ENCODE peak calls at places on chromosomes 2 and 18, in nine cellular contexts. One of them, this sample, is unnamed.

GRCh38 chr2:19843992-19844515 is 57.7 kb downstream of the TTC32 start:
- DNase-seq in cardiac muscle cell: no peak
- DNase-seq in fibroblast of the aortic adventitia: no peak
- DNase-seq in adrenal gland: no peak
- DNase-seq in NB4: no peak
- DNase-seq in lower lobe of right lung: no peak
- DNase-seq in left lung: no peak
- DNase-seq in A549: no peak
- DNase-seq in chondrocyte: no peak
- DNase-seq in this sample: no peak

GRCh38 chr18:845152-845819 is 33.2 kb upstream of the YES1 start:
- DNase-seq in fibroblast of the aortic adventitia: peak
- DNase-seq in left lung: no peak
- DNase-seq in cardiac muscle cell: peak
- DNase-seq in lower lobe of right lung: no peak
- DNase-seq in NB4: no peak
- DNase-seq in A549: peak
- DNase-seq in adrenal gland: no peak
- DNase-seq in chondrocyte: no peak
- DNase-seq in this sample: no peak

GRCh38 chr2:109174214-109174613 is 45.2 kb downstream of the SH3RF3 start:
- DNase-seq in fibroblast of the aortic adventitia: peak
- DNase-seq in adrenal gland: no peak
- DNase-seq in cardiac muscle cell: no peak
- DNase-seq in left lung: no peak
- DNase-seq in NB4: no peak
- DNase-seq in lower lobe of right lung: no peak
- DNase-seq in A549: no peak
- DNase-seq in chondrocyte: no peak
- DNase-seq in this sample: no peak

GRCh38 chr2:36441816-36442215 is 86.2 kb downstream of the CRIM1 start:
- DNase-seq in cardiac muscle cell: peak
- DNase-seq in chondrocyte: no peak
- DNase-seq in A549: no peak
- DNase-seq in left lung: no peak
- DNase-seq in NB4: no peak
- DNase-seq in fibroblast of the aortic adventitia: peak
- DNase-seq in adrenal gland: no peak
- DNase-seq in lower lobe of right lung: no peak
- DNase-seq in this sample: no peak

GRCh38 chr2:134138115-134138514 is 115.8 kb upstream of the MGAT5 start:
- DNase-seq in adrenal gland: no peak
- DNase-seq in fibroblast of the aortic adventitia: peak
- DNase-seq in left lung: no peak
- DNase-seq in chondrocyte: no peak
- DNase-seq in lower lobe of right lung: no peak
- DNase-seq in cardiac muscle cell: no peak
- DNase-seq in A549: no peak
- DNase-seq in NB4: no peak
- DNase-seq in this sample: no peak

GRCh38 chr2:38634684-38635083 is 31.2 kb upstream of the GALM start:
- DNase-seq in cardiac muscle cell: no peak
- DNase-seq in NB4: peak
- DNase-seq in lower lobe of right lung: no peak
- DNase-seq in left lung: no peak
- DNase-seq in A549: no peak
- DNase-seq in adrenal gland: no peak
- DNase-seq in chondrocyte: no peak
- DNase-seq in fibroblast of the aortic adventitia: no peak
- DNase-seq in this sample: no peak

GRCh38 chr2:73877071-73877802 is 15.6 kb upstream of the ACTG2 start:
- DNase-seq in adrenal gland: no peak
- DNase-seq in A549: no peak
- DNase-seq in fibroblast of the aortic adventitia: no peak
- DNase-seq in left lung: no peak
- DNase-seq in lower lobe of right lung: no peak
- DNase-seq in cardiac muscle cell: no peak
- DNase-seq in chondrocyte: no peak
- DNase-seq in NB4: peak
- DNase-seq in this sample: no peak

GRCh38 chr2:176166260-176166659 is 9.2 kb downstream of the HOXD3 start:
- DNase-seq in chondrocyte: no peak
- DNase-seq in cardiac muscle cell: no peak
- DNase-seq in NB4: no peak
- DNase-seq in A549: no peak
- DNase-seq in fibroblast of the aortic adventitia: no peak
- DNase-seq in lower lobe of right lung: no peak
- DNase-seq in left lung: no peak
- DNase-seq in adrenal gland: no peak
- DNase-seq in this sample: no peak

GRCh38 chr2:17441055-17441771 is 77.0 kb downstream of the RAD51AP2 start:
- DNase-seq in lower lobe of right lung: no peak
- DNase-seq in fibroblast of the aortic adventitia: no peak
- DNase-seq in adrenal gland: no peak
- DNase-seq in left lung: no peak
- DNase-seq in NB4: no peak
- DNase-seq in A549: no peak
- DNase-seq in cardiac muscle cell: no peak
- DNase-seq in chondrocyte: no peak
- DNase-seq in this sample: no peak

GRCh38 chr2:25165992-25166618 is 2.3 kb downstream of the POMC start:
- DNase-seq in fibroblast of the aortic adventitia: no peak
- DNase-seq in NB4: peak
- DNase-seq in left lung: no peak
- DNase-seq in chondrocyte: no peak
- DNase-seq in adrenal gland: peak
- DNase-seq in lower lobe of right lung: no peak
- DNase-seq in cardiac muscle cell: peak
- DNase-seq in A549: peak
- DNase-seq in this sample: no peak

GRCh38 chr2:224056889-224057288 is 17.8 kb upstream of the SERPINE2 start:
- DNase-seq in A549: no peak
- DNase-seq in cardiac muscle cell: no peak
- DNase-seq in left lung: no peak
- DNase-seq in adrenal gland: no peak
- DNase-seq in lower lobe of right lung: no peak
- DNase-seq in chondrocyte: no peak
- DNase-seq in NB4: no peak
- DNase-seq in fibroblast of the aortic adventitia: no peak
- DNase-seq in this sample: no peak

GRCh38 chr2:109145286-109145685 is 16.3 kb downstream of the SH3RF3 start:
- DNase-seq in adrenal gland: no peak
- DNase-seq in A549: no peak
- DNase-seq in left lung: no peak
- DNase-seq in NB4: no peak
- DNase-seq in cardiac muscle cell: no peak
- DNase-seq in chondrocyte: no peak
- DNase-seq in lower lobe of right lung: no peak
- DNase-seq in fibroblast of the aortic adventitia: no peak
- DNase-seq in this sample: no peak

GRCh38 chr18:2480536-2480935 is 90.8 kb downstream of the METTL4 start:
- DNase-seq in left lung: no peak
- DNase-seq in cardiac muscle cell: no peak
- DNase-seq in lower lobe of right lung: no peak
- DNase-seq in A549: no peak
- DNase-seq in chondrocyte: no peak
- DNase-seq in NB4: no peak
- DNase-seq in fibroblast of the aortic adventitia: no peak
- DNase-seq in adrenal gland: no peak
- DNase-seq in this sample: no peak

GRCh38 chr2:152411154-152411553 is 76.2 kb downstream of the FMNL2 start:
- DNase-seq in cardiac muscle cell: no peak
- DNase-seq in left lung: no peak
- DNase-seq in NB4: peak
- DNase-seq in A549: no peak
- DNase-seq in adrenal gland: no peak
- DNase-seq in chondrocyte: no peak
- DNase-seq in fibroblast of the aortic adventitia: no peak
- DNase-seq in lower lobe of right lung: no peak
- DNase-seq in this sample: no peak

GRCh38 chr18:8898990-8899389 is 193.6 kb downstream of the MTCL1 start:
- DNase-seq in cardiac muscle cell: no peak
- DNase-seq in left lung: no peak
- DNase-seq in chondrocyte: no peak
- DNase-seq in lower lobe of right lung: no peak
- DNase-seq in A549: no peak
- DNase-seq in NB4: no peak
- DNase-seq in adrenal gland: no peak
- DNase-seq in fibroblast of the aortic adventitia: no peak
- DNase-seq in this sample: no peak
- TF ChIP-seq CTCF in cardiac muscle cell: no peak
- TF ChIP-seq CTCF in left lung: no peak
- TF ChIP-seq CTCF in chondrocyte: no peak
- TF ChIP-seq CTCF in lower lobe of right lung: no peak
- TF ChIP-seq CTCF in A549: no peak
- TF ChIP-seq CTCF in NB4: no peak
- TF ChIP-seq CTCF in adrenal gland: no peak
- TF ChIP-seq CTCF in fibroblast of the aortic adventitia: no peak
- TF ChIP-seq CTCF in this sample: no peak

DNA sequence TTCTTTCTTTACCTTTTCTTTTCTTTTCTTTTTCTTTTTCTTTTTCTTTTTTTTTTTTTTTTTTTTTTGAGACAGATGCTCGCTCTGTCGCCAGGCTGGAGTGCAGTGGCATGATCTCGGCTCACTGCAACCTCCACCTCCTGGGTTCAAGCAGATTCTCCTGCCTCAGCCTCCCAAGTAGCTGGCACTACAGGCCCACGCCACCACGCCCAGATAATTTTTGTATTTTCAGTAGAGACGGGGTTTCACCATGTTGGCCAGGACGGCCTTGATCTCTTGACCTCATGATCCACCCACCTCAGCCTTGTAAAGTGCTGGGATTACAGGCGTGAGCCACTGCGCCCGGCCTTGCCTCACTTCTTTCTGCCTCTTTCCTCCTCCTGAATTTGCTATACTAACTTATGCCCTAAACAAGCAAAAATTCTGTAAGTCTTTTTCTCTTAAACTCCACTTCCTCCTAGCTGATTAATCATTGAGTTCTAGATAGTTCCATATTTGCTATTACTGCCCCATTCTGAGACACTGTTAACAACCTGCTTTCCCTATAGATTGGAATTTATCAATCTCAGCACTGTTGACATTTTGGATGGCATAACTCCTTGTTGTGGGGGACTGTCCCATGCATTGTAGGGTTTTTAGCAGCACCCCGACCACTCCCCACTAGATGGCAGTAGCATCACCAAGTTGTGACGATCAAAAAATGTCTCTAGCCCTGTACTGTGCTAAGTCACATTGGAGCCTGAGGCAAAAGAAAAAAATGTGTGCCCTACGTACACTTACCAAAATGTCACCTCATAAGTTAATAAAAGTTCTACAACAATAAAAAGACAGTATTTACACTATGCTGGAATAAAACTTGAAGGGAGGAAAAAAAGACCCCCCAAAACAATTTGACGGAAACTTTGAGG is 16.4 kb upstream of the THADA start:
- DNase-seq in A549: peak
- DNase-seq in lower lobe of right lung: no peak
- DNase-seq in chondrocyte: no peak
- DNase-seq in NB4: peak
- DNase-seq in adrenal gland: peak
- DNase-seq in cardiac muscle cell: peak
- DNase-seq in fibroblast of the aortic adventitia: peak
- DNase-seq in left lung: no peak
- DNase-seq in this sample: peak
- TF ChIP-seq CTCF in A549: peak
- TF ChIP-seq CTCF in lower lobe of right lung: peak
- TF ChIP-seq CTCF in chondrocyte: peak
- TF ChIP-seq CTCF in NB4: peak
- TF ChIP-seq CTCF in adrenal gland: peak
- TF ChIP-seq CTCF in cardiac muscle cell: peak
- TF ChIP-seq CTCF in fibroblast of the aortic adventitia: peak
- TF ChIP-seq CTCF in left lung: peak
- TF ChIP-seq CTCF in this sample: peak

DNA sequence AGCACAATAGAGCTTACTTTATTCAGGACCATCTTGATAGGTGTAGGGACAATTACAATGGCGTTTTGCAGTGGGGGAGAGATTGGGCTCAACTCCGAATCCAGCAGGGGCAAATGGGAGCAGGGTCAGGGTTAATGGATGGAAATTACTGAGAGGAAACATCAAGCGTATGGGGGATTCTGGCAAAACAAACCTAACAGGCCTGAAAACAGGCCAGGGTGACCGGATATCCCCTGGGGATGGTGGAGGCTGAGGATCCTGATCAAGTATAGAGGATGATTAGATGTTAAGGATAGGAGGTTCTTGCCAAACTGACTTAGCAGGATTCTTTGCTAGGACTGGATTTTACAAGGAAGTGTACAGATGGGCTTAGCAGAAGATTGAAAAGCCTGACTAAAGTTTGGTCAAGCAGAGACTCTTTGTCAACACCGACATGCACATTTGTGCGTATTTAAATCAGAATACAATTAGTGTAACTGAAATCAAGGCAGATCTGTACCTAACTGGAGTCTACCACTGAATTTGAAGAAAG is 54.5 kb upstream of the GPR45 start:
- DNase-seq in chondrocyte: no peak
- DNase-seq in left lung: no peak
- DNase-seq in adrenal gland: no peak
- DNase-seq in A549: no peak
- DNase-seq in cardiac muscle cell: no peak
- DNase-seq in lower lobe of right lung: no peak
- DNase-seq in NB4: no peak
- DNase-seq in fibroblast of the aortic adventitia: no peak
- DNase-seq in this sample: no peak
- TF ChIP-seq CTCF in chondrocyte: no peak
- TF ChIP-seq CTCF in left lung: no peak
- TF ChIP-seq CTCF in adrenal gland: no peak
- TF ChIP-seq CTCF in A549: no peak
- TF ChIP-seq CTCF in cardiac muscle cell: no peak
- TF ChIP-seq CTCF in lower lobe of right lung: no peak
- TF ChIP-seq CTCF in NB4: no peak
- TF ChIP-seq CTCF in fibroblast of the aortic adventitia: no peak
- TF ChIP-seq CTCF in this sample: no peak

DNA sequence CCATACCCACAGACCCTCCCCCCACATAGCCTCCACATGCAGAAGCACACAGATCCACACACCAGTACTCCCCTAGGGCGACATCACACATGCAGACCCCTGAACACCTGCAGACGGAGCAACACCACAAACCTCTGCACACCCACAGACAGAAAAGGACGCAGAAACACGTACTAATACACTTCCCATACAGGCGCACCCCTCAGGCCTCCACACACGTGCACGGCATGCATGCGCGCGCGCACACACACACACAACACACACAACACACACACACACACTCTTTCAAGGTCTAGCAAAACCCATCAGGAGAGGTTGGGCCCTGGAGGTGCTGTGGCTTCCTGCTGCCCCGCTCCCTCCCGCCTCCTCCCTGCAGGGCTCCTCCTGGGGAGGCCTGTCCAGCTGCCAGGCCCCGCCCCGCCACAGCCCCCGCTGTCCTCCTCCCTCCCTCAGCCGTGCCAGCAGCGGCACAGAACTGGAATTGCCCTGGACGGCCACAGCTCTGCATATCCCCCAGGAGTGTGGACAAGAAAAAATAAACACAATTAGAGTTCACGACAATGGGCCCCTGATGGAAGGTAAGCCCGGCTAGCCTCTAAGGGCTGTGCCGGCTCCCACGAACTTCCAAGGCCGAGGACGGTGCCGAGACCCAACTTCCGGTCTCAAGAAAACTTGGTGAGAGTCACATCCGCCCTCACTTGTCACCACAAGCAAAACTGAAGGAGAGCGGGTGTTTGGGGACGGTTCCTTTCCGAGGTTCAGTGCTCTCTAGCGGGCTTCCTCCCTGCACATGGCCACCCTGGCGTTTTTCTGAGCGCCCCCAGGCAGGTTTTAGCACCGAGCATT is 6.8 kb downstream of the ZFP36L2 start:
- DNase-seq in NB4: peak
- DNase-seq in cardiac muscle cell: peak
- DNase-seq in adrenal gland: peak
- DNase-seq in A549: peak
- DNase-seq in lower lobe of right lung: peak
- DNase-seq in left lung: peak
- DNase-seq in chondrocyte: peak
- DNase-seq in fibroblast of the aortic adventitia: peak
- DNase-seq in this sample: peak
- TF ChIP-seq CTCF in NB4: peak
- TF ChIP-seq CTCF in cardiac muscle cell: peak
- TF ChIP-seq CTCF in adrenal gland: no peak
- TF ChIP-seq CTCF in A549: no peak
- TF ChIP-seq CTCF in lower lobe of right lung: peak
- TF ChIP-seq CTCF in left lung: no peak
- TF ChIP-seq CTCF in chondrocyte: peak
- TF ChIP-seq CTCF in fibroblast of the aortic adventitia: no peak
- TF ChIP-seq CTCF in this sample: no peak

This sample was measured in mesothelial cell of epicardium.